ENCODE peak calls at places on chromosomes 13 and 19, in seven cellular contexts. T, E, K, L, Z, W and U are unnamed samples.

GRCh38 chr19:48746738-48747575 is at the start of gene IZUMO1:
- DNase-seq in T (peak), L (peak), K (no peak), E (peak), W (peak), Z (peak), U (no peak)

GRCh38 chr13:49444517-49445395 is 682 bp downstream of the SETDB2 start:
- DNase-seq in Z (peak), E (no peak), T (no peak), W (no peak), L (peak), K (peak), U (peak)

GRCh38 chr13:45511310-45512147 is 46.8 kb downstream of the COG3 start:
- DNase-seq in Z (peak), L (peak), E (no peak), W (no peak), T (no peak), K (peak), U (peak)

GRCh38 chr13:100541882-100542545 is 46.6 kb downstream of the GGACT start:
- DNase-seq in K (no peak), E (no peak), Z (no peak), L (no peak), T (no peak), W (no peak), U (no peak)

GRCh38 chr19:10751109-10751972 is 33.5 kb downstream of the DNM2 start:
- DNase-seq in L (no peak), T (peak), W (peak), E (no peak), K (no peak), Z (no peak), U (no peak)

GRCh38 chr13:79492313-79492798 is 11.4 kb downstream of the NDFIP2 start:
- DNase-seq in T (no peak), E (no peak), K (peak), L (no peak), W (no peak), Z (no peak), U (no peak)

GRCh38 chr19:41703602-41704293 is 4.7 kb upstream of the CEACAM5 start:
- DNase-seq in Z (no peak), E (no peak), T (peak), L (no peak), W (no peak), K (no peak), U (no peak)

GRCh38 chr13:57629821-57630235 is 1.7 kb upstream of the PCDH17 start:
- DNase-seq in W (peak), K (no peak), Z (peak), E (peak), L (peak), T (peak), U (no peak)

GRCh38 chr19:7349961-7350711 is 1.4 kb downstream of the ARHGEF18 start:
- DNase-seq in E (no peak), T (peak), W (no peak), K (peak), Z (peak), L (no peak), U (peak)

GRCh38 chr19:13764821-13765394 is 586 bp downstream of the MRI1 start:
- DNase-seq in W (no peak), Z (no peak), L (peak), E (peak), K (peak), T (no peak), U (peak)

GRCh38 chr13:52879950-52880650 is 31.7 kb upstream of the PCDH8 start:
- DNase-seq in W (no peak), K (no peak), T (no peak), E (no peak), Z (no peak), L (no peak), U (no peak)

GRCh38 chr13:45830121-45830520 is 21.4 kb downstream of the SIAH3 start:
- DNase-seq in L (no peak), Z (no peak), E (no peak), K (no peak), T (peak), W (no peak), U (no peak)

GRCh38 chr13:77331421-77331820 is 4.5 kb upstream of the MYCBP2 start:
- DNase-seq in Z (no peak), E (no peak), T (no peak), W (no peak), L (no peak), K (no peak), U (no peak)

GRCh38 chr19:43504426-43505185 is at the start of gene PHLDB3:
- DNase-seq in K (peak), T (peak), W (peak), Z (peak), L (peak), E (peak), U (peak)

GRCh38 chr13:75308222-75308621 is 173.7 kb downstream of the TBC1D4 start:
- DNase-seq in K (no peak), T (no peak), L (no peak), Z (no peak), W (no peak), E (no peak), U (no peak)

GRCh38 chr19:8451885-8452284 is 7.1 kb downstream of the HNRNPM start:
- DNase-seq in L (no peak), K (no peak), W (no peak), E (no peak), T (no peak), Z (no peak), U (no peak)

GRCh38 chr19:27821418-27822018 is 1391.4 kb downstream of the UQCRFS1 start:
- DNase-seq in T (no peak), L (no peak), Z (no peak), E (no peak), W (no peak), K (no peak), U (no peak)

GRCh38 chr13:44425041-44425814 is 51.6 kb downstream of the SERP2 start:
- DNase-seq in E (no peak), W (no peak), L (no peak), Z (no peak), K (peak), T (no peak), U (no peak)

GRCh38 chr13:38686635-38687245 is at the start of gene FREM2:
- DNase-seq in T (no peak), E (no peak), Z (peak), L (peak), W (peak), K (no peak), U (no peak)

GRCh38 chr13:51422484-51422883 is 30.4 kb downstream of the INTS6 start:
- DNase-seq in E (no peak), Z (no peak), T (no peak), L (no peak), W (no peak), K (no peak), U (no peak)

GRCh38 chr19:17582613-17583012 is 27.2 kb downstream of the COLGALT1 start:
- DNase-seq in W (no peak), T (no peak), L (no peak), E (no peak), K (no peak), Z (no peak), U (no peak)

GRCh38 chr13:106661236-106661635 is 93.3 kb upstream of the ARGLU1 start:
- DNase-seq in K (no peak), E (no peak), L (no peak), Z (no peak), T (no peak), W (no peak), U (no peak)

GRCh38 chr19:1264801-1265610 is 4.1 kb upstream of the CIRBP start:
- DNase-seq in T (peak), W (peak), L (peak), Z (no peak), E (peak), K (no peak), U (no peak)

GRCh38 chr19:52535831-52536800 is 8.6 kb downstream of the ZNF808 start:
- DNase-seq in K (peak), W (peak), E (peak), L (peak), T (peak), Z (peak), U (peak)

GRCh38 chr13:56886398-56886797 is 254.3 kb upstream of the PRR20A start:
- DNase-seq in E (no peak), W (no peak), Z (no peak), L (no peak), T (no peak), K (no peak), U (no peak)

GRCh38 chr13:45198924-45199323 is 1.9 kb downstream of the KCTD4 start:
- DNase-seq in Z (no peak), E (no peak), L (no peak), T (no peak), K (no peak), W (no peak), U (no peak)

GRCh38 chr19:2478756-2479555 is 3.0 kb downstream of the GADD45B start:
- DNase-seq in L (no peak), W (peak), T (peak), K (peak), Z (no peak), E (peak), U (peak)

GRCh38 chr19:35166100-35167063 is 11.8 kb downstream of the FXYD5 start:
- DNase-seq in Z (no peak), T (no peak), W (no peak), L (no peak), K (no peak), E (no peak), U (no peak)

GRCh38 chr19:31127132-31127967 is 221.9 kb downstream of the TSHZ3 start:
- DNase-seq in K (no peak), T (peak), L (no peak), W (no peak), E (no peak), Z (peak), U (no peak)

GRCh38 chr19:7415163-7415856 is 66.6 kb downstream of the ARHGEF18 start:
- DNase-seq in Z (peak), W (peak), K (no peak), E (no peak), T (no peak), L (no peak), U (no peak)

GRCh38 chr13:109787135-109787954 is 962 bp upstream of the IRS2 start:
- DNase-seq in L (peak), Z (no peak), T (peak), E (peak), W (no peak), K (no peak), U (peak)

GRCh38 chr13:109784590-109785140 is 1.7 kb downstream of the IRS2 start:
- DNase-seq in L (peak), Z (peak), E (peak), K (no peak), T (peak), W (peak), U (peak)

GRCh38 chr13:109786457-109787134 is at the start of gene IRS2:
- DNase-seq in T (peak), Z (peak), K (no peak), E (peak), W (peak), L (peak), U (peak)

GRCh38 chr13:109785141-109785891 is 1.1 kb downstream of the IRS2 start:
- DNase-seq in L (peak), W (peak), T (peak), K (no peak), Z (peak), E (peak), U (peak)

GRCh38 chr13:109785892-109786450 is 412 bp downstream of the IRS2 start:
- DNase-seq in K (no peak), E (peak), L (no peak), T (no peak), W (no peak), Z (no peak), U (no peak)
- H3K27ac ChIP-seq in K (no peak), E (peak), L (peak), T (peak), W (peak), Z (peak), U (peak)

DNA sequence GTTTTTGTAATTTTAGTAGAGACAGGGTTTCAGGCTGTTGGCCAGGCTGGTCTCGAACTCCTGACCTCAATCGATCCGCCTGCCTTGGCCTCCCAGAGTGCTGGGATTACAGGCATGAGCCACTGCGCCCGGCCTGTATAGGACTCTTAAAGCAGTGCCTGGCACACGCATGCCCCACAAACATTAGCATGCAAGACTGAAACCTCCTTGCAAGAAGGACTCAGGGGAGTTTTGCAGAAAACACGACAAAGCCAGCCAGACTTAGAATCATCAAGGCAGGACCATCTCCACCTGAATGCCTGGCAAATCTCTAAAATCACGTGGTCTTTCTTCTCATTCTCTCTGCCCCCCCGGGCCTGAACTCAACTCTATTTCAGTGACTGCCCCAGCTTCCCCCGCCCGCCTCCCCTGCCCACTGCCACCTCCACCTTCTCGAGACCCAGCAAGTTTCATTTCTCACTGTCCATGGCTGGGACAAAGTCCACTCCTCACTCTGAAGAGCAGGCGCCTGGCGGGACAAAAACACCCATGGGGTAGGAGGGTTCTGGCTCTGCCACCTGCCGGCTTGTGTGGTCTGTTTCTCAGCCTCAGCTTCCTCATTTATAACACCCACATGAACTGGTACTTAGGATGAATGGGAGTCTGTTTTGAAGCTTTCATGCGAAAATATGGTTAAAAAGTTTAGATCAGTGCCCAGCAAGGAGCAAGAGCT is 2.4 kb downstream of the TICAM1 start:
- DNase-seq in W (no peak), E (no peak), L (no peak), T (no peak), Z (no peak), K (no peak), U (no peak)
- H3K4me3 ChIP-seq in W (no peak), E (no peak), L (no peak), T (peak), Z (no peak), K (no peak), U (no peak)

DNA sequence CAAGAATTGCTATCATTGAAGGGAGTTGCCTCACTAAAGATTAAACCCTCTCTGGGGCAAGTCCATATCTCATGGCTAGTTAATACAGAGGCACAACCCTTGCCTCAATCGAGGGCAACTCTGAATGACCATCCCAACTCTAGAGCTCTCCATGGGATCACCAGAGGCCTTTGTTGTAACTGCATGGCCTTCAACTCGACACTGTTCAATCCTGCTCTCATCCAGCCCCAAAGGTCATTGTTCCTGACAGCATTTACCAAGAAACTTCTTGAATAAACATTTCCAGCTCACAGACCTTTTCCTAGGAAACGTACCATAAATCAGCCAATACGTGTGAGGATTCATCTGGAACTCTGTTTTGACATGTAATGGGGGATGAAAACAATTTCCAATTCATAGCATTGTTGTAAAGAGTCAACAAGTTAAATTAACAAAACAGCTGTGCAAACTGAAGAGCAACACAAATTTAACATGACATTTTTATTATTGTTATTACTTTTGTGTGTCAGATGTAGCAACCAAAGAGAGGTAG is 452.7 kb downstream of the SUCLA2 start:
- DNase-seq in E (no peak), Z (no peak), W (no peak), L (no peak), K (no peak), T (no peak), U (no peak)
- H3K27ac ChIP-seq in E (no peak), Z (no peak), W (no peak), L (no peak), K (no peak), T (no peak), U (no peak)

GRCh38 chr13:97413694-97414093 is 20.3 kb upstream of the RAP2A start:
- DNase-seq in Z (no peak), L (no peak), E (no peak), T (no peak), K (no peak), W (no peak), U (no peak)

GRCh38 chr13:97411894-97412460 is 22.0 kb upstream of the RAP2A start:
- DNase-seq in E (no peak), T (no peak), L (no peak), K (no peak), W (no peak), Z (no peak), U (no peak)

GRCh38 chr13:97417698-97418097 is 16.3 kb upstream of the RAP2A start:
- DNase-seq in W (no peak), T (no peak), Z (no peak), L (no peak), K (no peak), E (no peak), U (no peak)

GRCh38 chr13:97408938-97409337 is 25.0 kb upstream of the RAP2A start:
- DNase-seq in T (no peak), Z (no peak), E (no peak), K (no peak), L (no peak), W (no peak), U (no peak)

GRCh38 chr13:97414392-97414791 is 19.6 kb upstream of the RAP2A start:
- DNase-seq in Z (no peak), E (no peak), L (no peak), W (no peak), T (no peak), K (no peak), U (no peak)
- H3K4me3 ChIP-seq in Z (no peak), E (no peak), L (no peak), W (no peak), T (no peak), K (no peak), U (no peak)

DNA sequence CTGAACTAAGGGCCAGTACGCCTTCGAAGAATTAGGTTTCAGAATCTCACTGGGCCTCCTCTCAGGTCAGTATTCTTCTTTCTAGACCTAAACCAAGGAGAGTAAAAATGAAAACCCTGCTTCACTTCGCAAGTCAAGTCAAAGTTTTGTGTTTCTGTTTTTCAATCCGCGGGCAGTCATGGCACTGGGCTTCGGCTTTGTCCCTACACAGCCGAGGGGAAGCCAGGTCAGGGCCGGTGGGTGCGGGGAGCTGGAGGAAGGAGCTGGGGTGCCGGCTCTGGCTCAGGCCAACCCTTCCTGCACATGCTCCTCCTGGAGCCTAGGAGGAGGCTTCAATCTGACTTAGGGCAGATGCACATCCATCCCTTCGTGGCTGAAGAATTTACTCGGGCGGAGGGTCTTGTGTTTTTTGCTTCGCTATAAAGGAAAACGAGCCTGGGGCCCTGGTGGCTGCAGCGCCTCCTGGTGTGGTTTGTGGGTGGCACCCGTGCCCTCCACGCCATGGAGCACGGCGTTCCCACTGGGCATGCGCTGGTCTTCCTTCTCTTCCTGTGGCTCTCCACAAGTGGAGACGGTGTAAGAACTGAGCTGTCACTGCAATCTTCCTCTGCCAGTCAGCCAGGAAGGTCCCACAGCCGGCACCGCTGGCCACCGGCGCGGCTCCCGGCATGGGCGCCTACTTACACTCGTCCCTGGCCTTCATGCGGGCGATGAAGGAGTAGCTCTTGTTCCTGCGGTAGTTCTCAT is 22.5 kb downstream of the C19orf44 start:
- DNase-seq in K (no peak), L (no peak), Z (no peak), W (no peak), T (no peak), E (no peak), U (no peak)
- H3K27ac ChIP-seq in K (no peak), L (peak), Z (no peak), W (no peak), T (no peak), E (no peak), U (no peak)

GRCh38 chr13:113951246-113951999 is 22.5 kb downstream of the C13orf46 start:
- DNase-seq in K (peak), T (peak), L (peak), W (peak), E (peak), Z (peak), U (peak)

GRCh38 chr13:113952151-113952982 is 21.5 kb downstream of the C13orf46 start:
- DNase-seq in K (no peak), E (no peak), Z (no peak), L (no peak), W (no peak), T (no peak), U (peak)

GRCh38 chr13:113949546-113949945 is 24.3 kb downstream of the C13orf46 start:
- DNase-seq in Z (no peak), E (no peak), W (no peak), K (no peak), T (no peak), L (no peak), U (no peak)

GRCh38 chr13:113952983-113953520 is 20.8 kb downstream of the C13orf46 start:
- DNase-seq in Z (no peak), W (no peak), T (no peak), K (no peak), L (no peak), E (no peak), U (no peak)

GRCh38 chr13:113950451-113951245 is 23.2 kb downstream of the C13orf46 start:
- DNase-seq in Z (no peak), T (no peak), L (no peak), K (no peak), W (no peak), E (no peak), U (no peak)
- H3K4me3 ChIP-seq in Z (no peak), T (no peak), L (no peak), K (no peak), W (no peak), E (no peak), U (no peak)

GRCh38 chr19:30017172-30017571 is 75.1 kb downstream of the URI1 start:
- DNase-seq in L (no peak), K (no peak), W (no peak), T (no peak), E (no peak), Z (no peak), U (no peak)
- H3K27ac ChIP-seq in L (no peak), K (no peak), W (no peak), T (no peak), E (no peak), Z (no peak), U (no peak)